ENCODE peak calls at places on chromosome 21, in six cellular contexts. G is choroid plexus epithelial cell, K is astrocyte of the spinal cord, O is body of pancreas, D is BJ, J is kidney. P is an unnamed sample.

GRCh38 chr21:16084776-16085364 is 355.1 kb downstream of the USP25 start:
- DNase-seq in G (no peak), K (peak), O (peak), D (peak), J (no peak), P (no peak)

GRCh38 chr21:44576025-44576420 is 2.5 kb downstream of the KRTAP10-4 start:
- DNase-seq in G (no peak), K (no peak), O (no peak), D (no peak), J (no peak), P (no peak)

GRCh38 chr21:38623552-38623951 is 125.3 kb upstream of the ERG start:
- DNase-seq in G (peak), K (no peak), O (no peak), D (no peak), J (no peak), P (no peak)

GRCh38 chr21:41411449-41412089 is 14.5 kb upstream of the MX1 start:
- DNase-seq in G (no peak), K (no peak), O (peak), D (no peak), J (no peak), P (no peak)

GRCh38 chr21:29018540-29018939 is 609 bp downstream of the RWDD2B start:
- DNase-seq in G (peak), K (no peak), O (no peak), D (no peak), J (no peak), P (no peak)

GRCh38 chr21:15826147-15826780 is 96.5 kb downstream of the USP25 start:
- DNase-seq in G (peak), K (peak), O (peak), D (no peak), J (no peak), P (no peak)

GRCh38 chr21:37534431-37534830 is 167.9 kb downstream of the DYRK1A start:
- DNase-seq in G (no peak), K (no peak), O (no peak), D (no peak), J (no peak), P (no peak)

GRCh38 chr21:44498965-44499560 is 40.9 kb downstream of the KRTAP10-1 start:
- DNase-seq in G (no peak), K (no peak), O (no peak), D (no peak), J (peak), P (no peak)

GRCh38 chr21:23111070-23111605 is 2112.9 kb downstream of the NCAM2 start:
- DNase-seq in G (no peak), K (no peak), O (no peak), D (no peak), J (no peak), P (no peak)

GRCh38 chr21:44927587-44928461 is 7.1 kb upstream of the ITGB2 start:
- DNase-seq in G (peak), K (peak), O (no peak), D (no peak), J (peak), P (no peak)

GRCh38 chr21:41241341-41241740 is 73.4 kb downstream of the BACE2 start:
- DNase-seq in G (no peak), K (no peak), O (no peak), D (no peak), J (no peak), P (no peak)

GRCh38 chr21:38202811-38203210 is 54.0 kb upstream of the KCNJ15 start:
- DNase-seq in G (no peak), K (no peak), O (no peak), D (no peak), J (no peak), P (no peak)

GRCh38 chr21:23853796-23854379 is 1753.4 kb downstream of the MRPL39 start:
- DNase-seq in G (peak), K (peak), O (no peak), D (no peak), J (no peak), P (no peak)

GRCh38 chr21:36859744-36860501 is 106.5 kb downstream of the HLCS start:
- DNase-seq in G (peak), K (peak), O (peak), D (no peak), J (peak), P (no peak)

GRCh38 chr21:43957629-43958362 is 54.3 kb upstream of the TRAPPC10 start:
- DNase-seq in G (no peak), K (no peak), O (no peak), D (no peak), J (no peak), P (no peak)

GRCh38 chr21:29540289-29540688 is 241.6 kb downstream of the BACH1 start:
- DNase-seq in G (peak), K (no peak), O (no peak), D (no peak), J (no peak), P (no peak)

GRCh38 chr21:37855568-37856391 is 60.5 kb downstream of the KCNJ6 start:
- DNase-seq in G (peak), K (peak), O (no peak), D (no peak), J (no peak), P (no peak)

GRCh38 chr21:42652527-42653491 is 612 bp upstream of the PDE9A start:
- DNase-seq in G (peak), K (peak), O (peak), D (no peak), J (peak), P (no peak)
- TF ChIP-seq CTCF in G (peak), K (peak), O (peak), D (peak), J (peak), P (no peak)

DNA sequence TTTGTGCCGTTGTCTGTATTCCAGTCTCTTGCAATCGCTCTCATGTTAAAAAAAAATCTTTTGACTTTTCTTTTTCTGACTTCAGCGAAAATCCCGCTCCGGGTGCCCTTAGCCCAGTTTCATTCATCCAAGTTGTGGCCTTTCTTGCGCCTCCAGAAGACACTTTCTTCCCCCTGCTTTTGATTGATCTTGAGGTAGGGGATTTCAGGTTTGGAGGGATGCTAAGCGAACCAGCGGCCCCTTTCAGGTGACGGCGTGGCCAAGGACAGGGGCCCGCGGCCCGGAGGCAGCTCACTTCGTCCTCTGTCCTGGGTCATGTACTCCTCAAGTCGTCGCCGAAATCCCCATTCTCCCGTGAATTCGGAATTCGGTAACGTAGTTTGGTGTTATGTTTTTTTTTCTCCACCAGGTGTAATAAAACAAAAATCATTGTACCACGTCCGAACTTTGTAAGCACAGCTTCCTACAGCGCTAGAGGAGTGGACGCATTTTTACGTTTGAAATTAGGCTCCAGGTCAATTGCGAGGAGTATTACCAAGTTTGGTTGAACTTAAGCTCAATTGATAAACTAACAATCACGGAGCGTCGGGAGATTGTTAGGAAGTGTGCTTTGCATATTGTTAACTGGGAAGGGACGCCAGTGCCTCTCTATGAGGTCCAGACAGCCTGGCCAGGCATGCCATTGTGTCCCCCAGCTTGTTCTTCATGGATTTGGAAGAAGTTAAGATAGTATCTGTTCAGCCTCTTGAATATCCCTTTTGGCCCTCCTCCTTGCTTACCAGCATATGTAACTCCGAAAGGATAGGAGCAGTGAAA is 1.1 kb downstream of the MRPS6 start:
- DNase-seq in G (no peak), K (no peak), O (no peak), D (no peak), J (no peak), P (no peak)
- TF ChIP-seq CTCF in G (no peak), K (no peak), O (no peak), D (peak), J (no peak), P (no peak)

DNA sequence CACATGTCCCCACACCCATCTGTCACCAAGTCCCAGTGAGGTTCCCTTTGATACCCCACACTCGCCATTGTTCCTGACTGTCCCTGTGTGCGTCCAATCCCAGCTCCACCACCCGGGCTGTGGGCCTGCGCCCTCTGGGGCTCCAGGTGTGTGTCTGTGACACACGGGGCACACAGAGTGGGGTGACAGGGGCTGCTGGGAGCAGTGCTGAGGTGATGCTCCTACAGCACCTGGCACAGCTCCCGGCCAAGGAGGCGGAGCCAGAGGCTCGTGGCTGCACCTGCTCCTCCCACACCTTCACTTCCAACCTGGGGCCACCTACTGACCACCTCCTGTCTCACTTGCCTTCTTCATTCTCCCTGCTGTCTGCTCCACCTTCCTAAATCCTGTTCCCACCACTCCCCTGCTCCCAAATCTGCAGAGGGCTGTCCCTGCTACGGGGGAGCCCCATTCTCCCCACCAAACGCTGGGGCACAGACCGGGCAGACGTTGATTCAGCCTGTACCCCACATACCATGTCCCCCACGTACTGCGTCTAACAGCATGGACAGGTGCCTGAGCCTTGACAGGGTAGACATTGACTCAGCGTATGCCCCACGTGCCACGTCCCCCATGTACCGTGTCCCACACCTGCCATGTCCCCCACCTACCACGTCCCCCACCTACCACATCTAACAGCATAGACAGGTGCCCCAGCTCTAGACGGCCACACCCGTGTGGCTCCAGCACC is 16.4 kb downstream of the WDR4 start:
- DNase-seq in G (no peak), K (no peak), O (no peak), D (no peak), J (peak), P (no peak)
- TF ChIP-seq CTCF in G (no peak), K (no peak), O (no peak), D (no peak), J (no peak), P (no peak)

GRCh38 chr21:35206141-35207125 is 157.3 kb upstream of the RUNX1 start:
- DNase-seq in G (no peak), K (no peak), O (peak), D (no peak), J (peak), P (no peak)

GRCh38 chr21:35207322-35207721 is 158.2 kb upstream of the RUNX1 start:
- DNase-seq in G (no peak), K (no peak), O (no peak), D (no peak), J (peak), P (no peak)

GRCh38 chr21:35204125-35204524 is 155.0 kb upstream of the RUNX1 start:
- DNase-seq in G (no peak), K (peak), O (no peak), D (no peak), J (no peak), P (no peak)

GRCh38 chr21:35203093-35204021 is 154.3 kb upstream of the RUNX1 start:
- DNase-seq in G (peak), K (peak), O (no peak), D (peak), J (no peak), P (no peak)

DNA sequence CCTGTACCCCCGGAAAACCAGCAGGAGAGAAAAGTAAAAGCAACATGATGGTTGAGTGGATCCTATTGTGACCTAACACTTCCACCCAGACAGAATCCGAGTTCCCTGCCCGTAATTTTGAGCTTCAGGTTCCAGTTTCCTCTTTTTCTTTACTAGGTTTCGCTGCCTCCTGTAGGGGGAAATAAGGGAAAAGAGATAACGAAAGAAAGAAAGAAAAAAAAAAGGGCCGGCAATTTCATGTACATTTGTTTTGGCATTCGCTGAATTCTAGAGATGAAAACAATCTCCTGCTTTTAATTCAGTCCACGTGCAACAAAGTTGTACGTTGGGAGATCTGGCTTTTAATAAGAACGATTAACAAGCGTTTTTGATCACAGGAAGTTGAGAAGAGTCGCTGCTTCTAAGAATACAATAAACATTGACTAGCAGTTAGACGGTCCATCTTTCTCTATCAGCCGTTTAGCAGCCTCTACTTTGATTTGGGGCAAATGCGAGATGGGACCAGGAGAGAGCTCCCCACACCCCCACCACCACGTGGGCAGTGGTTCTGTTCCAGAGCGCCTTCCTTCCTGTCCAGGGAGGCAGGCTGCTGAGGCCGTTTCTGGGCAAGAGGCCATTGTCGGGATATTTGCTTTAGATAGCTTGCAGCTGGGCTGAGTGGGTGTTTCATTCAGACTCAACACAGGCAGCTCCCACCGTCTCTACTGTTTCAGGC is 155.9 kb upstream of the RUNX1 start:
- DNase-seq in G (peak), K (peak), O (peak), D (peak), J (peak), P (no peak)
- TF ChIP-seq CTCF in G (peak), K (no peak), O (no peak), D (peak), J (no peak), P (no peak)

GRCh38 chr21:39630191-39630591 is 17.5 kb downstream of the B3GALT5 start:
- DNase-seq in G (peak), K (peak), O (no peak), D (no peak), J (no peak), P (no peak)

GRCh38 chr21:39633043-39633442 is 20.3 kb downstream of the B3GALT5 start:
- DNase-seq in G (peak), K (peak), O (no peak), D (peak), J (no peak), P (no peak)

GRCh38 chr21:39628380-39628779 is 15.6 kb downstream of the B3GALT5 start:
- DNase-seq in G (no peak), K (no peak), O (no peak), D (no peak), J (no peak), P (no peak)

GRCh38 chr21:39631842-39632577 is 19.3 kb downstream of the B3GALT5 start:
- DNase-seq in G (no peak), K (no peak), O (no peak), D (no peak), J (no peak), P (no peak)

GRCh38 chr21:39630827-39631226 is 18.1 kb downstream of the B3GALT5 start:
- DNase-seq in G (no peak), K (peak), O (no peak), D (no peak), J (no peak), P (no peak)
- TF ChIP-seq CTCF in G (no peak), K (no peak), O (no peak), D (no peak), J (no peak), P (no peak)

GRCh38 chr21:45954271-45954670 is 27.3 kb upstream of the COL6A1 start:
- DNase-seq in G (peak), K (no peak), O (no peak), D (no peak), J (no peak), P (no peak)
- TF ChIP-seq CTCF in G (peak), K (peak), O (no peak), D (peak), J (no peak), P (no peak)

DNA sequence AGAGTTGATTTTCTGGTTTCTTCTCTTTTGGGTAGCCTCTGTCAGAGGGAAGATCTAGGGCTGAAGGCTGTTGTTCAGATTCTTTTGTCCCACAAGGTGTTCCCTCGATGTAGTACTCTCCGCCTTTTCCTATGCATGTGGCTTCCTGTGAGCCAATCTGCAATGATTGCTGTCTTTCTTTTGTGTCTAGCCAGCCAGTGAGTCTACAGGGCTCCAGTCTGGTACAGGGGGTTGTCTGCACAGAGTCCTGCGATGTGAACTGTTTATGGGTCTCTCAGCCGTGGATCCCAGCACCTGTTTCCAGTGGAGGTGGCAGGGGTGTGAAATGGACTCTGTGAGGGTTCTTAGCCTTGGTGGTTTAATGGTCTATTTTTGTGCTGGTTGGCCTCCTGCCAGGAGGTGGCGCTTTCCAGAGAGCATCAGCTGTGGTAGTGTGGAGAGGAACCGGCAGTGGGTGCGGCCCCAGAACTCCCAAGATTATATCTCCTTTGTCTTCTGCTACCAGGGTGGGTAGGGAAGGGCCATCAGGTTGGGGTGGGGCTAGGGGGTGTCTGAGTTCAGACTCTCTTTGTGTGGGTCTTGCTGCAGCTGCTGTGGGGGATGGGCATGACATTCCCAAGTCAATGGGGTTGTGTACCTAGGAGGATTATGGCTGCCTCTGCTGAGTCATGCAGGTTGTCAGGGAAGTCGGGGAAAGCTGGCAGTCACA is 81.3 kb upstream of the C21orf91 start:
- DNase-seq in G (no peak), K (no peak), O (no peak), D (no peak), J (no peak), P (no peak)
- TF ChIP-seq CTCF in G (no peak), K (no peak), O (no peak), D (no peak), J (no peak), P (no peak)

GRCh38 chr21:26842976-26843911 is 2.0 kb downstream of the ADAMTS1 start:
- DNase-seq in G (peak), K (peak), O (peak), D (peak), J (peak), P (peak)
- TF ChIP-seq CTCF in G (peak), K (peak), O (peak), D (no peak), J (no peak), P (no peak)

GRCh38 chr21:14285147-14285546 is 69.2 kb downstream of the RBM11 start:
- DNase-seq in G (no peak), K (no peak), O (no peak), D (no peak), J (no peak), P (no peak)

GRCh38 chr21:14284439-14284838 is 68.5 kb downstream of the RBM11 start:
- DNase-seq in G (no peak), K (no peak), O (no peak), D (no peak), J (no peak), P (no peak)
- TF ChIP-seq CTCF in G (no peak), K (no peak), O (no peak), D (no peak), J (no peak), P (no peak)

GRCh38 chr21:31514598-31514997 is 144.9 kb upstream of the SOD1 start:
- DNase-seq in G (peak), K (peak), O (peak), D (no peak), J (no peak), P (no peak)
- TF ChIP-seq CTCF in G (peak), K (peak), O (peak), D (no peak), J (no peak), P (no peak)

P was measured in omental fat pad.